ENCODE peak calls at places on chromosomes 6 and 20, in four cellular contexts. O, N, Y and L are unnamed samples.

GRCh38 chr6:73901311-73901710 is 205.3 kb downstream of the CD109 start:
- DNase-seq in O (no peak), Y (no peak), N (no peak), L (no peak)

GRCh38 chr6:88629838-88630462 is 333.5 kb downstream of the RNGTT start:
- DNase-seq in O (no peak), N (no peak), Y (no peak), L (no peak)

GRCh38 chr20:59567585-59568508 is 36.5 kb upstream of the PHACTR3 start:
- DNase-seq in N (no peak), O (no peak), Y (peak; percentile 31), L (no peak)

GRCh38 chr6:134063966-134064445 is 11.6 kb upstream of the SLC2A12 start:
- DNase-seq in N (no peak), Y (no peak), O (peak; percentile 86), L (peak; percentile 37)

GRCh38 chr6:52499026-52499425 is 77.8 kb downstream of the TRAM2 start:
- DNase-seq in N (no peak), O (peak; percentile 68), Y (no peak), L (no peak)

GRCh38 chr6:24228681-24229255 is 102.8 kb downstream of the NRSN1 start:
- DNase-seq in Y (no peak), O (peak; percentile 63), N (no peak), L (peak; percentile 68)

GRCh38 chr6:41093729-41094128 is 21.0 kb downstream of the NFYA start:
- DNase-seq in O (peak; percentile 20), Y (no peak), N (no peak), L (no peak)

GRCh38 chr20:17456226-17456625 is 75.0 kb downstream of the BFSP1 start:
- DNase-seq in O (no peak), N (no peak), Y (no peak), L (peak; percentile 2)

GRCh38 chr6:56370591-56371198 is 123.3 kb upstream of the COL21A1 start:
- DNase-seq in Y (no peak), N (no peak), O (peak; percentile 99), L (peak; percentile 87)

GRCh38 chr20:45441746-45442145 is 25.8 kb downstream of the PIGT start:
- DNase-seq in O (no peak), Y (no peak), N (no peak), L (no peak)

GRCh38 chr6:3356824-3357420 is 98.2 kb downstream of the PSMG4 start:
- DNase-seq in Y (no peak), N (no peak), O (peak; percentile 26), L (no peak)

GRCh38 chr20:4875578-4876067 is 125.7 kb downstream of the SLC23A2 start:
- DNase-seq in N (no peak), Y (no peak), O (no peak), L (no peak)

GRCh38 chr6:16184129-16184528 is 54.3 kb upstream of the GMPR start:
- DNase-seq in O (peak; percentile 56), N (no peak), Y (no peak), L (no peak)

GRCh38 chr6:36920546-36920945 is 34.0 kb upstream of the PI16 start:
- DNase-seq in N (no peak), O (peak; percentile 75), Y (no peak), L (no peak)

GRCh38 chr6:90256698-90257485 is 39.8 kb downstream of the BACH2 start:
- DNase-seq in N (no peak), Y (no peak), O (peak; percentile 60), L (peak; percentile 56)

GRCh38 chr6:67030861-67031260 is 1323.8 kb upstream of the EYS start:
- DNase-seq in N (no peak), Y (no peak), O (no peak), L (no peak)

GRCh38 chr20:58225490-58226200 is 2.8 kb downstream of the ANKRD60 start:
- DNase-seq in N (no peak), Y (no peak), O (peak; percentile 31), L (no peak)

GRCh38 chr6:159473844-159474243 is 219.2 kb downstream of the SOD2 start:
- DNase-seq in O (no peak), N (no peak), Y (no peak), L (no peak)

GRCh38 chr20:40493071-40493470 is 196.0 kb downstream of the MAFB start:
- DNase-seq in N (peak; percentile 42), O (peak; percentile 82), Y (peak; percentile 69), L (no peak)

GRCh38 chr6:103107985-103108384 is 1714.5 kb downstream of the GRIK2 start:
- DNase-seq in N (no peak), Y (no peak), O (no peak), L (no peak)

GRCh38 chr6:149581349-149581748 is 15.2 kb downstream of the GINM1 start:
- DNase-seq in O (no peak), Y (no peak), N (no peak), L (no peak)

GRCh38 chr6:45498620-45499019 is 120.9 kb upstream of the SUPT3H start:
- DNase-seq in N (no peak), Y (no peak), O (no peak), L (no peak)

GRCh38 chr6:145953200-145953599 is 11.0 kb downstream of the SHPRH start:
- DNase-seq in O (no peak), Y (no peak), N (no peak), L (no peak)

GRCh38 chr20:815914-816606 is 17.5 kb upstream of the FAM110A start:
- DNase-seq in N (peak; percentile 43), Y (peak; percentile 70), O (peak; percentile 65), L (no peak)

GRCh38 chr6:127458817-127459216 is 372 bp downstream of the KIAA0408 start:
- DNase-seq in N (no peak), O (peak; percentile 83), Y (no peak), L (peak; percentile 67)
- H3K4me3 ChIP-seq in N (peak overlapping the region; percentile 31), O (peak overlapping the region; percentile 43), Y (no peak overlapping the region), L (peak overlapping the region; percentile 27)

GRCh38 chr20:37914672-37915433 is 11.9 kb downstream of the VSTM2L start:
- DNase-seq in Y (no peak), N (no peak), O (no peak), L (no peak)
- H3K4me3 ChIP-seq in Y (no peak overlapping the region), N (peak overlapping the region; percentile 22), O (no peak overlapping the region), L (peak overlapping the region; percentile 7)

GRCh38 chr6:156942266-156942665 is 165.1 kb downstream of the ARID1B start:
- DNase-seq in O (no peak), Y (no peak), N (no peak), L (no peak)
- H3K4me3 ChIP-seq in O (no peak overlapping the region), Y (no peak overlapping the region), N (no peak overlapping the region), L (no peak overlapping the region)

DNA sequence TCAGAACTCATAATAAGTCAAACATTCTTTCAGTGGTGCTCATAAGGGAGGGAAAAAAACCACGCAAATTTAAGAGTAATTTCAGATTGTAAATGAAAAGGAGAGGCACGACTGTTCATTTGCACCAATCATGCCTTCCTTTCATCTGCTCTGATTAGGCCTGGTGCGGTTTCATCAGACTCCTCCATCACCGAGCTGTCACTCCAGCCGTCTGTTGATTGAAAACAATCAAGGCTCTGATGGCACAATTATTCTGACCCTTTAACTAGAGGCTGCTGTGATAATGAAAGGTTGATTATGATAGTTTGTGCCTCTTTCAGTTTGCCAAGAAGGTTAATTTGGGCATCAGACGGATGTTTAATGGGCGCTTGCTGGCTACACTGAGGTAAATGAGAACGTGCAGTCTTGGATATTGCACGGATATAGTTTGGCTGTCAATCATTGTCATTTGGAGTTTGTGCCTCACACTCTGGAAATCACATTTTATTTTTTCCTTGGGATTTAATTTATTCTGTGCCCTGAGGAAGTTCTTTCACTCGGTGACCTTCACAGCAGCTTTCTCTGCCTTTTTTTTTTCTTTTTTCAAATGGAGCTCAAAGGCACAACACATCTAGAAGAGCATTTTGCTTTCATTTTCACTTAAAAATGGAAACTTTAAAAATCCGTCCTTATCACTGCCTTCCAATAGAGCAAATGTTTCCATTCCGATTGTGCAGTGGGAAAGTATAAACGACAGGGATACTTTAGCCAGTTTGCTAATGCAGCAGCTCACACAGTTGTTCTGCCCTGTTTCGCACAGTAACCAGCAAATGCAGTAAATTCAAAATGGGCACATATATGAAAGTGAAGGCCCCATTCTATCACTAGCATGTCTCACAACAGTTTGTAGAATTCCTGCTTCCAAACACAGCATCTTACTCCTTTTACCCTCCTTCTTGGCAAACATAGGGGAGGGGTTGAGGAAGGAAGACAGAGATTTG is 172.8 kb downstream of the KLHL32 start:
- DNase-seq in O (no peak), Y (no peak), N (no peak), L (no peak)
- H3K4me3 ChIP-seq in O (peak overlapping the region; percentile 33), Y (no peak overlapping the region), N (peak overlapping the region; percentile 14), L (no peak overlapping the region)

GRCh38 chr20:62816879-62817873 is at the start of gene COL9A3:
- DNase-seq in O (no peak), N (no peak), Y (no peak), L (no peak)

GRCh38 chr20:62814709-62815065 is 2.2 kb upstream of the COL9A3 start:
- DNase-seq in N (no peak), O (no peak), Y (no peak), L (no peak)

GRCh38 chr20:62815066-62815991 is 1.5 kb upstream of the COL9A3 start:
- DNase-seq in N (no peak), Y (no peak), O (peak; percentile 48), L (no peak)

GRCh38 chr20:62817975-62818591 is 1.2 kb downstream of the COL9A3 start:
- DNase-seq in Y (no peak), O (no peak), N (no peak), L (no peak)

DNA sequence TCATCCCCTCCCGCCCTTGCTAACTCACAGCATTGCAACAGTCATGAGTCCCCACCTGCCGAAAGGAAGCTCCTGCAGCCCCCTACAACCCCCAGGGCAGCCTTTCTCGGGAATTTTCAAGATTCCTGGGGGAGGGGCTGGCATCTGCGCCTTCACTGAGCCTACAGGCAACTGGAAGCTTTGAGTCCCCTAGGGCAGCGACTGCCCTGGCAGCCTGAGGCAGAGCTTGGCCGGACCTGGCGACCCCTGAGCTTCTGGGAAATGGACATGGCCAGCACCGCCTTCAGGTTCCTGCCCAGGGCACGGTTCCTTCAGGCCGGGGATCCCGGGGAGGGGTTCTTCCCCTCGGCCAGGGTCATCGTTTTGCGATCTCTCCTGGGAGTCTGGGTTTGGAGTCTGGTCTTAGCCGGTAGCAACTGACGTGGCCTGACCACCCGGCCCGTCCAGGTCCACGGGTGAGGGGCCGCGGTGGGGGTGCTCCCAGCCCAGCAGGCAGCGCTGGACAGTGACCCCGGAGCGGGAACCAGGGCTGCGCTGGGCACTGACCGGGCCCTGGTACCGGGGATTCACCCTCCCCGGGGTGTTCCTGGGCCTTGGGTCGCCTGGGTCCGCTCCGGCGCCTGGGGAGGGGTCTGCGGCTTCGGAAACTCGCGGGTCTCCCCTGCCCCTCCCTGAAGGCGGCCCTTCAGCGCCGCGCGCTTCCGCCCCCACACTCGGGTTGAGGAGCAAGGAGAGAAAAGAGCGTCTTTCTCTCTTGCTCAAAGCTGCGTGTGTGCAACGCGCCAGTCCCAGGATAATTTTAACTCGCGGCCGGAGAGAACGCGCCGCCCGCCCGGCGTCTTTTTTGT is 595 bp upstream of the COL9A3 start:
- DNase-seq in O (no peak), Y (no peak), N (no peak), L (no peak)
- H3K4me3 ChIP-seq in O (peak overlapping the region; percentile 27), Y (no peak overlapping the region), N (peak overlapping the region; percentile 31), L (peak overlapping the region; percentile 37)

DNA sequence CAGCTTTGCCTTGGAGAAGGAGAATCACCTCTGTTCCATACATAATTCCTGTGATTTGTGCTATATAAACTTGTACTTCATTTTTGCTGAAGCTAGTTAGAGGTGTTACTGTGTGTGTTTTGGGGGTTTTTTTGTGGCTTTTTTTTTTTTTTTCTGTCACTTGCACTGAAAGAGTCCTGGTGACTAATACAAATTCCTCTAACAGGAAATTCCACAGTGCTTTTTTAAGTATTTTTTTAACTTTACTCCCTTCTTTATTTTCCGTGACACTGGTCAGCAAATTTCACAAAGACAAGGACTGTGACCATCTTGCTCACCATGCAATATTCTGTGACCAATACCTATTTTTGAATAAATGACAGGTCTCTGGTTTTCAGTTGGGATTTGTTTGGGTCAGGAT is 110.5 kb downstream of the ISM1 start:
- DNase-seq in N (no peak), O (peak; percentile 37), Y (no peak), L (no peak)
- H3K4me3 ChIP-seq in N (no peak overlapping the region), O (no peak overlapping the region), Y (no peak overlapping the region), L (no peak overlapping the region)